ENCODE peak calls at places on chromosomes 13 and 19, in nine cellular contexts. One of them, this sample, is unnamed.

GRCh38 chr13:22198656-22199217 is 527.9 kb downstream of the FGF9 start:
- DNase-seq in brain microvascular endothelial cell: no peak
- DNase-seq in T follicular helper cell: no peak
- DNase-seq in aorta: no peak
- DNase-seq in T-helper 2 cell: no peak
- DNase-seq in fibroblast of lung: no peak
- DNase-seq in fibroblast of mammary gland: no peak
- DNase-seq in fibroblast of villous mesenchyme: no peak
- DNase-seq in EL: no peak
- DNase-seq in this sample: no peak

GRCh38 chr13:109180905-109181425 is 551.6 kb downstream of the MYO16 start:
- DNase-seq in fibroblast of mammary gland: peak; percentile 70
- DNase-seq in brain microvascular endothelial cell: peak; percentile 86
- DNase-seq in T follicular helper cell: no peak
- DNase-seq in fibroblast of lung: peak; percentile 95
- DNase-seq in T-helper 2 cell: no peak
- DNase-seq in EL: peak; percentile 93
- DNase-seq in aorta: no peak
- DNase-seq in fibroblast of villous mesenchyme: peak; percentile 90
- DNase-seq in this sample: no peak

GRCh38 chr13:36549771-36550170 is 117.5 kb downstream of the CCNA1 start:
- DNase-seq in T follicular helper cell: no peak
- DNase-seq in aorta: no peak
- DNase-seq in fibroblast of mammary gland: peak; percentile 6
- DNase-seq in fibroblast of lung: no peak
- DNase-seq in fibroblast of villous mesenchyme: no peak
- DNase-seq in T-helper 2 cell: no peak
- DNase-seq in EL: no peak
- DNase-seq in brain microvascular endothelial cell: no peak
- DNase-seq in this sample: no peak

GRCh38 chr19:18809149-18809978 is 18.3 kb upstream of the COMP start:
- DNase-seq in T follicular helper cell: no peak
- DNase-seq in fibroblast of mammary gland: peak; percentile 89
- DNase-seq in fibroblast of villous mesenchyme: peak; percentile 95
- DNase-seq in fibroblast of lung: peak; percentile 59
- DNase-seq in EL: peak; percentile 78
- DNase-seq in aorta: peak; percentile 83
- DNase-seq in brain microvascular endothelial cell: peak; percentile 13
- DNase-seq in T-helper 2 cell: no peak
- DNase-seq in this sample: peak; percentile 91

GRCh38 chr19:29660835-29661234 is 4.4 kb upstream of the PLEKHF1 start:
- DNase-seq in T follicular helper cell: no peak
- DNase-seq in T-helper 2 cell: no peak
- DNase-seq in fibroblast of lung: no peak
- DNase-seq in brain microvascular endothelial cell: no peak
- DNase-seq in fibroblast of villous mesenchyme: no peak
- DNase-seq in EL: no peak
- DNase-seq in fibroblast of mammary gland: peak; percentile 60
- DNase-seq in aorta: no peak
- DNase-seq in this sample: peak; percentile 12

GRCh38 chr19:54380897-54381296 is 16.2 kb upstream of the LAIR1 start:
- DNase-seq in T follicular helper cell: no peak
- DNase-seq in aorta: no peak
- DNase-seq in T-helper 2 cell: no peak
- DNase-seq in EL: no peak
- DNase-seq in fibroblast of villous mesenchyme: no peak
- DNase-seq in fibroblast of mammary gland: no peak
- DNase-seq in brain microvascular endothelial cell: no peak
- DNase-seq in fibroblast of lung: no peak
- DNase-seq in this sample: no peak

GRCh38 chr13:79398915-79399314 is 7.1 kb downstream of the RBM26 start:
- DNase-seq in T follicular helper cell: no peak
- DNase-seq in fibroblast of villous mesenchyme: no peak
- DNase-seq in brain microvascular endothelial cell: peak; percentile 67
- DNase-seq in EL: peak; percentile 24
- DNase-seq in fibroblast of mammary gland: peak; percentile 54
- DNase-seq in fibroblast of lung: peak; percentile 24
- DNase-seq in T-helper 2 cell: no peak
- DNase-seq in aorta: no peak
- DNase-seq in this sample: no peak

GRCh38 chr19:48393559-48394330 is at the start of gene GRIN2D:
- DNase-seq in T follicular helper cell: no peak
- DNase-seq in aorta: no peak
- DNase-seq in T-helper 2 cell: no peak
- DNase-seq in EL: no peak
- DNase-seq in fibroblast of villous mesenchyme: peak; percentile 28
- DNase-seq in fibroblast of lung: peak; percentile 47
- DNase-seq in fibroblast of mammary gland: no peak
- DNase-seq in brain microvascular endothelial cell: no peak
- DNase-seq in this sample: no peak

GRCh38 chr13:113771709-113772331 is 12.8 kb downstream of the TMEM255B start:
- DNase-seq in T follicular helper cell: no peak
- DNase-seq in fibroblast of lung: no peak
- DNase-seq in T-helper 2 cell: peak; percentile 68
- DNase-seq in aorta: no peak
- DNase-seq in fibroblast of mammary gland: peak; percentile 24
- DNase-seq in fibroblast of villous mesenchyme: no peak
- DNase-seq in brain microvascular endothelial cell: no peak
- DNase-seq in EL: peak; percentile 34
- DNase-seq in this sample: no peak

GRCh38 chr19:51470966-51471365 is 7.4 kb upstream of the CEACAM18 start:
- DNase-seq in T-helper 2 cell: no peak
- DNase-seq in aorta: no peak
- DNase-seq in fibroblast of mammary gland: no peak
- DNase-seq in brain microvascular endothelial cell: no peak
- DNase-seq in T follicular helper cell: no peak
- DNase-seq in fibroblast of lung: no peak
- DNase-seq in fibroblast of villous mesenchyme: no peak
- DNase-seq in EL: no peak
- DNase-seq in this sample: no peak

GRCh38 chr13:24080134-24080533 is 80.4 kb upstream of the SPATA13 start:
- DNase-seq in fibroblast of lung: no peak
- DNase-seq in fibroblast of mammary gland: no peak
- DNase-seq in fibroblast of villous mesenchyme: peak; percentile 31
- DNase-seq in aorta: no peak
- DNase-seq in T-helper 2 cell: no peak
- DNase-seq in brain microvascular endothelial cell: no peak
- DNase-seq in EL: no peak
- DNase-seq in T follicular helper cell: no peak
- DNase-seq in this sample: no peak

GRCh38 chr13:21675095-21676007 is 4.5 kb downstream of the FGF9 start:
- DNase-seq in brain microvascular endothelial cell: no peak
- DNase-seq in EL: no peak
- DNase-seq in fibroblast of villous mesenchyme: no peak
- DNase-seq in fibroblast of lung: no peak
- DNase-seq in fibroblast of mammary gland: no peak
- DNase-seq in aorta: peak; percentile 46
- DNase-seq in T-helper 2 cell: peak; percentile 52
- DNase-seq in T follicular helper cell: no peak
- DNase-seq in this sample: no peak

GRCh38 chr13:109135018-109135417 is 505.6 kb downstream of the MYO16 start:
- DNase-seq in fibroblast of lung: no peak
- DNase-seq in aorta: no peak
- DNase-seq in T-helper 2 cell: no peak
- DNase-seq in fibroblast of villous mesenchyme: no peak
- DNase-seq in brain microvascular endothelial cell: no peak
- DNase-seq in T follicular helper cell: no peak
- DNase-seq in fibroblast of mammary gland: peak; percentile 13
- DNase-seq in EL: no peak
- DNase-seq in this sample: no peak

GRCh38 chr13:43319617-43320444 is 296.4 kb downstream of the DNAJC15 start:
- DNase-seq in EL: no peak
- DNase-seq in fibroblast of lung: peak; percentile 43
- DNase-seq in aorta: no peak
- DNase-seq in fibroblast of villous mesenchyme: no peak
- DNase-seq in T-helper 2 cell: no peak
- DNase-seq in T follicular helper cell: no peak
- DNase-seq in brain microvascular endothelial cell: no peak
- DNase-seq in fibroblast of mammary gland: no peak
- DNase-seq in this sample: no peak

GRCh38 chr13:32048816-32049215 is 17.2 kb downstream of the FRY start:
- DNase-seq in brain microvascular endothelial cell: no peak
- DNase-seq in T follicular helper cell: no peak
- DNase-seq in fibroblast of villous mesenchyme: no peak
- DNase-seq in T-helper 2 cell: no peak
- DNase-seq in fibroblast of lung: no peak
- DNase-seq in aorta: no peak
- DNase-seq in fibroblast of mammary gland: peak; percentile 17
- DNase-seq in EL: peak; percentile 12
- DNase-seq in this sample: no peak

GRCh38 chr19:13729859-13730258 is 34.5 kb upstream of the MRI1 start:
- DNase-seq in aorta: no peak
- DNase-seq in fibroblast of lung: peak; percentile 56
- DNase-seq in T-helper 2 cell: peak; percentile 13
- DNase-seq in fibroblast of villous mesenchyme: no peak
- DNase-seq in fibroblast of mammary gland: peak; percentile 25
- DNase-seq in EL: no peak
- DNase-seq in brain microvascular endothelial cell: no peak
- DNase-seq in T follicular helper cell: no peak
- DNase-seq in this sample: no peak

GRCh38 chr13:95145587-95145986 is 155.7 kb downstream of the ABCC4 start:
- DNase-seq in fibroblast of villous mesenchyme: no peak
- DNase-seq in aorta: no peak
- DNase-seq in brain microvascular endothelial cell: no peak
- DNase-seq in EL: no peak
- DNase-seq in fibroblast of lung: no peak
- DNase-seq in T-helper 2 cell: no peak
- DNase-seq in T follicular helper cell: no peak
- DNase-seq in fibroblast of mammary gland: no peak
- DNase-seq in this sample: no peak

GRCh38 chr13:75650991-75651390 is 14.9 kb downstream of the LMO7 start:
- DNase-seq in fibroblast of lung: peak; percentile 56
- DNase-seq in T follicular helper cell: no peak
- DNase-seq in brain microvascular endothelial cell: no peak
- DNase-seq in fibroblast of mammary gland: no peak
- DNase-seq in T-helper 2 cell: no peak
- DNase-seq in fibroblast of villous mesenchyme: no peak
- DNase-seq in EL: no peak
- DNase-seq in aorta: no peak
- DNase-seq in this sample: no peak

GRCh38 chr19:50402544-50403301 is 16.0 kb upstream of the SPIB start:
- DNase-seq in T follicular helper cell: no peak
- DNase-seq in fibroblast of mammary gland: no peak
- DNase-seq in EL: no peak
- DNase-seq in fibroblast of lung: no peak
- DNase-seq in fibroblast of villous mesenchyme: no peak
- DNase-seq in T-helper 2 cell: no peak
- DNase-seq in aorta: no peak
- DNase-seq in brain microvascular endothelial cell: no peak
- DNase-seq in this sample: no peak

GRCh38 chr13:39498471-39499114 is 104.4 kb downstream of the LHFPL6 start:
- DNase-seq in fibroblast of villous mesenchyme: no peak
- DNase-seq in T-helper 2 cell: no peak
- DNase-seq in brain microvascular endothelial cell: no peak
- DNase-seq in EL: no peak
- DNase-seq in fibroblast of lung: no peak
- DNase-seq in aorta: no peak
- DNase-seq in fibroblast of mammary gland: no peak
- DNase-seq in T follicular helper cell: no peak
- DNase-seq in this sample: no peak

GRCh38 chr19:24166055-24166454 is 79.1 kb downstream of the ZNF254 start:
- DNase-seq in fibroblast of villous mesenchyme: no peak
- DNase-seq in brain microvascular endothelial cell: peak; percentile 11
- DNase-seq in T-helper 2 cell: no peak
- DNase-seq in T follicular helper cell: no peak
- DNase-seq in aorta: no peak
- DNase-seq in EL: peak; percentile 35
- DNase-seq in fibroblast of lung: peak; percentile 43
- DNase-seq in fibroblast of mammary gland: no peak
- DNase-seq in this sample: no peak

GRCh38 chr13:36310417-36311108 is 12.9 kb upstream of the CCDC169 start:
- DNase-seq in aorta: no peak
- DNase-seq in fibroblast of mammary gland: peak; percentile 40
- DNase-seq in T follicular helper cell: no peak
- DNase-seq in EL: no peak
- DNase-seq in brain microvascular endothelial cell: peak; percentile 8
- DNase-seq in T-helper 2 cell: no peak
- DNase-seq in fibroblast of villous mesenchyme: no peak
- DNase-seq in fibroblast of lung: peak; percentile 28
- DNase-seq in this sample: no peak

GRCh38 chr19:7925171-7925837 is 631 bp downstream of the CTXN1 start:
- DNase-seq in aorta: peak; percentile 79
- DNase-seq in EL: peak; percentile 78
- DNase-seq in fibroblast of mammary gland: peak; percentile 67
- DNase-seq in T follicular helper cell: peak; percentile 68
- DNase-seq in T-helper 2 cell: peak; percentile 79
- DNase-seq in brain microvascular endothelial cell: peak; percentile 63
- DNase-seq in fibroblast of lung: peak; percentile 51
- DNase-seq in fibroblast of villous mesenchyme: peak; percentile 74
- DNase-seq in this sample: peak; percentile 92

GRCh38 chr13:46126552-46127171 is 21.8 kb upstream of the CPB2 start:
- DNase-seq in EL: peak; percentile 69
- DNase-seq in brain microvascular endothelial cell: peak; percentile 82
- DNase-seq in fibroblast of mammary gland: peak; percentile 74
- DNase-seq in T follicular helper cell: peak; percentile 60
- DNase-seq in fibroblast of lung: peak; percentile 49
- DNase-seq in fibroblast of villous mesenchyme: peak; percentile 75
- DNase-seq in T-helper 2 cell: peak; percentile 71
- DNase-seq in aorta: peak; percentile 56
- DNase-seq in this sample: peak; percentile 88

GRCh38 chr19:16604615-16605014 is 23.4 kb downstream of the MED26 start:
- DNase-seq in fibroblast of villous mesenchyme: no peak
- DNase-seq in T follicular helper cell: no peak
- DNase-seq in EL: no peak
- DNase-seq in aorta: no peak
- DNase-seq in brain microvascular endothelial cell: no peak
- DNase-seq in T-helper 2 cell: no peak
- DNase-seq in fibroblast of mammary gland: no peak
- DNase-seq in fibroblast of lung: no peak
- DNase-seq in this sample: no peak

GRCh38 chr19:35955881-35956634 is 19.9 kb downstream of the LRFN3 start:
- DNase-seq in aorta: no peak
- DNase-seq in T follicular helper cell: no peak
- DNase-seq in fibroblast of mammary gland: no peak
- DNase-seq in brain microvascular endothelial cell: no peak
- DNase-seq in fibroblast of villous mesenchyme: no peak
- DNase-seq in T-helper 2 cell: no peak
- DNase-seq in EL: no peak
- DNase-seq in fibroblast of lung: no peak
- DNase-seq in this sample: no peak

GRCh38 chr19:14059093-14059480 is 2.8 kb downstream of the PALM3 start:
- DNase-seq in T follicular helper cell: no peak
- DNase-seq in fibroblast of lung: no peak
- DNase-seq in fibroblast of villous mesenchyme: no peak
- DNase-seq in fibroblast of mammary gland: no peak
- DNase-seq in T-helper 2 cell: peak; percentile 43
- DNase-seq in EL: no peak
- DNase-seq in aorta: no peak
- DNase-seq in brain microvascular endothelial cell: no peak
- DNase-seq in this sample: no peak

GRCh38 chr19:28554321-28555091 is 658.4 kb downstream of the UQCRFS1 start:
- DNase-seq in fibroblast of mammary gland: no peak
- DNase-seq in EL: no peak
- DNase-seq in fibroblast of villous mesenchyme: no peak
- DNase-seq in fibroblast of lung: no peak
- DNase-seq in aorta: no peak
- DNase-seq in brain microvascular endothelial cell: no peak
- DNase-seq in T-helper 2 cell: no peak
- DNase-seq in T follicular helper cell: no peak
- DNase-seq in this sample: no peak

GRCh38 chr19:6707011-6707657 is 13.3 kb downstream of the C3 start:
- DNase-seq in aorta: peak; percentile 34
- DNase-seq in T follicular helper cell: no peak
- DNase-seq in fibroblast of villous mesenchyme: no peak
- DNase-seq in T-helper 2 cell: no peak
- DNase-seq in EL: no peak
- DNase-seq in fibroblast of lung: no peak
- DNase-seq in fibroblast of mammary gland: no peak
- DNase-seq in brain microvascular endothelial cell: no peak
- DNase-seq in this sample: peak; percentile 77

GRCh38 chr13:39148513-39148961 is 110.3 kb downstream of the NHLRC3 start:
- DNase-seq in fibroblast of mammary gland: peak; percentile 91
- DNase-seq in fibroblast of villous mesenchyme: peak; percentile 68
- DNase-seq in fibroblast of lung: peak; percentile 88
- DNase-seq in aorta: no peak
- DNase-seq in T-helper 2 cell: peak; percentile 71
- DNase-seq in EL: peak; percentile 37
- DNase-seq in brain microvascular endothelial cell: peak; percentile 0
- DNase-seq in T follicular helper cell: no peak
- DNase-seq in this sample: no peak

GRCh38 chr19:15759962-15760565 is 22.3 kb downstream of the OR10H3 start:
- DNase-seq in fibroblast of lung: no peak
- DNase-seq in T-helper 2 cell: no peak
- DNase-seq in brain microvascular endothelial cell: no peak
- DNase-seq in EL: no peak
- DNase-seq in T follicular helper cell: no peak
- DNase-seq in aorta: no peak
- DNase-seq in fibroblast of mammary gland: no peak
- DNase-seq in fibroblast of villous mesenchyme: no peak
- DNase-seq in this sample: no peak